ENCODE peak calls at places on chromosomes 12 and 14, in four cellular contexts. Y is heart left ventricle, G is right lobe of liver, V is GM23338. T is an unnamed sample. For H3K27me3, the result is how much of the 10 kb centered on the place peaks cover.

GRCh38 chr14:68395585-68395984 is 397.3 kb downstream of the ZFP36L1 start:
- DNase-seq in Y (peak), G (no peak), V (no peak), T (no peak)

GRCh38 chr12:4518106-4518728 is 20.5 kb upstream of the RAD51AP1 start:
- DNase-seq in Y (no peak), G (no peak), V (no peak), T (no peak)

GRCh38 chr14:89912667-89913211 is 41.8 kb downstream of the EFCAB11 start:
- DNase-seq in Y (no peak), G (no peak), V (peak), T (no peak)

GRCh38 chr12:111597731-111598636 is 1.1 kb downstream of the ATXN2 start:
- DNase-seq in Y (peak), G (peak), V (peak), T (no peak)

GRCh38 chr14:85487215-85487614 is 42.7 kb upstream of the FLRT2 start:
- DNase-seq in Y (no peak), G (no peak), V (no peak), T (no peak)

GRCh38 chr14:25048170-25049126 is 1.5 kb downstream of the STXBP6 start:
- DNase-seq in Y (peak), G (no peak), V (peak), T (no peak)

GRCh38 chr12:108578264-108578663 is 15.9 kb downstream of the ISCU start:
- DNase-seq in Y (no peak), G (no peak), V (no peak), T (no peak)

GRCh38 chr12:90199008-90199407 is 490.4 kb upstream of the ATP2B1 start:
- DNase-seq in Y (no peak), G (no peak), V (no peak), T (no peak)

GRCh38 chr12:83250866-83251265 is 564.2 kb downstream of the TMTC2 start:
- DNase-seq in Y (no peak), G (no peak), V (no peak), T (no peak)

GRCh38 chr12:108618079-108618952 is 15.4 kb downstream of the SELPLG start:
- DNase-seq in Y (peak), G (peak), V (peak), T (no peak)

GRCh38 chr12:29225834-29226233 is 76.8 kb downstream of the FAR2 start:
- DNase-seq in Y (no peak), G (no peak), V (no peak), T (no peak)

GRCh38 chr14:49755378-49755777 is 12.6 kb upstream of the KLHDC2 start:
- DNase-seq in Y (no peak), G (no peak), V (no peak), T (no peak)

GRCh38 chr12:50986961-50987737 is 34.8 kb downstream of the HIGD1C start:
- DNase-seq in Y (no peak), G (peak), V (peak), T (no peak)

GRCh38 chr12:116559330-116560080 is at the start of gene MAP1LC3B2:
- DNase-seq in Y (peak), G (peak), V (peak), T (no peak)

GRCh38 chr12:18899678-18900317 is 161.9 kb downstream of the CAPZA3 start:
- DNase-seq in Y (no peak), G (no peak), V (no peak), T (no peak)

GRCh38 chr12:53929527-53929926 is 9.1 kb upstream of the HOXC13 start:
- DNase-seq in Y (no peak), G (no peak), V (no peak), T (no peak)

GRCh38 chr12:53930591-53931255 is 7.9 kb upstream of the HOXC13 start:
- DNase-seq in Y (no peak), G (no peak), V (peak), T (no peak)

GRCh38 chr12:53932915-53933314 is 5.7 kb upstream of the HOXC13 start:
- DNase-seq in Y (no peak), G (no peak), V (no peak), T (no peak)

GRCh38 chr12:53935562-53936341 is 2.9 kb upstream of the HOXC13 start:
- DNase-seq in Y (no peak), G (no peak), V (peak), T (no peak)

DNA sequence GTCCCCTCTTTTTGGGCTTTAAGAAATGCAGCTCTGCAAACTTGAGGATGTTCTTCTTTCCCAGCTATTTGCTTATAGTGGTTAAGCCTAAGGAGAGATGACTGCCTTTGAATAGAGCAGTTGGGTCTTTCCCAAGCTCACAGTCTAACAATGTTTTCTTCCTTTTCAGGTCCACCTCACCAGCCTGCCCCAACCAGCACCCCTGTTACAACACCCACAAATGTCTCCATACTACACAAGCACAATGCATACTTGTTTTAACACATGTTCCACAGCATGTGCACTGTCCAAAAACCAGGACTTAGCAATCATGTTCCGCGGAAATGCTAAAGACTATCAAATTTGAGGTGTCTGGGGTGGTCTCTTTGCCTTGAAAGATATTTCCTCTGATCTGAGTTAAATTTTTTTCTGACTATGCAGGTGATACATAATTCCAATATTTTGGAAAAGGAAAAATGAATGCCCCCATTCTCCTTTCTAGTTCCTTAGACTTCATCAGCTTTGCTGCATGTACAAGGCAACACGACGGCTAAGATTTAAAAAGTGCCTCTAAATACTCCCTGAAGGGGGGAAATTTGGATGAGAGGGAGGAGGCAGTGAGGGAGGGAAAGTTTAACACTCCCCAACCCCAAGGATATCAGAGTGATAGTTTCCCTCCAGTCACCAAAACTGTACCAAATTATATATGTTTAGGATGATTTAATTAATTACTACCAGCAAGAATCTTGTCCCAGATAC is 6.6 kb upstream of the HOXC13 start:
- DNase-seq in Y (no peak), G (no peak), V (no peak), T (no peak)
- H3K27me3 ChIP-seq in Y (half or more), G (under half), V (half or more), T (half or more)

DNA sequence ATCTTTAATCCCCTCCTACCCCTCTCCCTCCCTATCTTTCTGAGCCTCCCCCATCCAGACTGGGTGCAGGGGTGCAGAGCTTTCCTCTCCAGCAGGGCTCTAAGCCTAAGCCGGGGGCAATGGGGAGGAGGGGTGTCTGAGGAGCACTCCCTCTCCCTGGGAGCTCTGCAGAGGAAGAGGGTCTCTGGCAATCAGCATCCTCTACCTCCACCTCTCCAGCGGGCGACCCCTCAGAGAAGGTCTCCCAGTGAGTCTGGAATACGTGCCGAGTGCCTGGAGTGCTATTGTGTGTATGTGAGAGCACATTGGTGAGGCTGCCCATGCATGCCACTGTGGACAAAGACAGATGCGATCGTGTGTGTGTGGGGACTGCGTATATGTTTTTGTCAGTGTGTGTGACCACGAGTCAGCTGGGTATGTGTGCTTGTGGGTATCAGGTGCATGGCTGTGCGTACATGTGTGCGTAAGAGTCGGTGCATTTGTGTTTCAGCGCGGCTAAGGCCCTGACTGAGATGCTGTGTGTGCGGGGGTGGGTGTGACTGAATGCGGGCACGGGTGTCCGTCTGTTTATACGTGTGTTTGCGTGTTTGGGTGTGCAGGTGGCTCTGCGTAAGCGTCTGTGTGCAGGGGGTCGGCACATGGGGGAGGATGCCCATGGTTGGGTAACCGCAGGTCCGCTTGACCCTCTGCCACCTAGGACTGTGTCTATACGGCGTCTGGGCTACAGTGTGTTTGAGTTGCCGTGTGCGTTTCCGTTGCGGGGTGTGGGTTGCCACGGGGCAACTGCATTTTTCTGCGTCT is 905 bp upstream of the DLK1 start:
- DNase-seq in Y (no peak), G (no peak), V (no peak), T (no peak)
- H3K27me3 ChIP-seq in Y (half or more), G (under half), V (under half), T (under half)

GRCh38 chr12:122203968-122204828 is 689 bp downstream of the B3GNT4 start:
- DNase-seq in Y (no peak), G (no peak), V (peak), T (no peak)
- H3K27me3 ChIP-seq in Y (half or more), G (under half), V (under half), T (under half)

GRCh38 chr14:99187858-99188257 is 84.1 kb downstream of the BCL11B start:
- DNase-seq in Y (no peak), G (no peak), V (no peak), T (no peak)

GRCh38 chr14:99188721-99189120 is 83.3 kb downstream of the BCL11B start:
- DNase-seq in Y (no peak), G (no peak), V (peak), T (no peak)

GRCh38 chr14:99190696-99191662 is 81.0 kb downstream of the BCL11B start:
- DNase-seq in Y (no peak), G (no peak), V (peak), T (no peak)

GRCh38 chr14:99186956-99187690 is 84.9 kb downstream of the BCL11B start:
- DNase-seq in Y (no peak), G (no peak), V (no peak), T (no peak)

GRCh38 chr14:99189201-99189801 is 82.7 kb downstream of the BCL11B start:
- DNase-seq in Y (no peak), G (no peak), V (no peak), T (no peak)
- H3K27me3 ChIP-seq in Y (under half), G (under half), V (under half), T (under half)

GRCh38 chr14:99966436-99966835 is 98.8 kb upstream of the EVL start:
- DNase-seq in Y (no peak), G (no peak), V (no peak), T (no peak)
- H3K27me3 ChIP-seq in Y (under half), G (under half), V (under half), T (under half)

GRCh38 chr12:26125451-26126339 is 858 bp upstream of the BHLHE41 start:
- DNase-seq in Y (peak), G (peak), V (peak), T (peak)

GRCh38 chr12:26128180-26128579 is 3.3 kb upstream of the BHLHE41 start:
- DNase-seq in Y (no peak), G (no peak), V (no peak), T (no peak)

GRCh38 chr12:26124491-26125450 is at the start of gene BHLHE41:
- DNase-seq in Y (peak), G (peak), V (peak), T (peak)

GRCh38 chr12:26126340-26127284 is 1.8 kb upstream of the BHLHE41 start:
- DNase-seq in Y (peak), G (peak), V (peak), T (peak)

GRCh38 chr12:26127404-26127803 is 2.6 kb upstream of the BHLHE41 start:
- DNase-seq in Y (no peak), G (no peak), V (no peak), T (no peak)
- H3K27me3 ChIP-seq in Y (under half), G (under half), V (half or more), T (under half)

GRCh38 chr14:105195533-105196227 is 14.6 kb upstream of the NUDT14 start:
- DNase-seq in Y (no peak), G (no peak), V (no peak), T (no peak)

GRCh38 chr14:105196228-105196960 is 15.3 kb upstream of the NUDT14 start:
- DNase-seq in Y (peak), G (no peak), V (peak), T (no peak)

GRCh38 chr14:105193916-105194782 is 13.0 kb upstream of the NUDT14 start:
- DNase-seq in Y (no peak), G (no peak), V (no peak), T (no peak)

GRCh38 chr14:105192866-105193731 is 12.0 kb upstream of the NUDT14 start:
- DNase-seq in Y (peak), G (no peak), V (no peak), T (no peak)

GRCh38 chr14:105195051-105195450 is 13.9 kb upstream of the NUDT14 start:
- DNase-seq in Y (no peak), G (no peak), V (no peak), T (no peak)
- H3K27me3 ChIP-seq in Y (under half), G (under half), V (under half), T (half or more)

GRCh38 chr14:56798447-56799326 is 11.6 kb downstream of the OTX2 start:
- DNase-seq in Y (no peak), G (no peak), V (peak), T (peak)

GRCh38 chr14:56797569-56798446 is 12.5 kb downstream of the OTX2 start:
- DNase-seq in Y (no peak), G (no peak), V (peak), T (peak)

GRCh38 chr14:56797003-56797568 is 13.2 kb downstream of the OTX2 start:
- DNase-seq in Y (no peak), G (no peak), V (peak), T (no peak)

GRCh38 chr14:56801920-56802319 is 8.4 kb downstream of the OTX2 start:
- DNase-seq in Y (no peak), G (no peak), V (no peak), T (no peak)

DNA sequence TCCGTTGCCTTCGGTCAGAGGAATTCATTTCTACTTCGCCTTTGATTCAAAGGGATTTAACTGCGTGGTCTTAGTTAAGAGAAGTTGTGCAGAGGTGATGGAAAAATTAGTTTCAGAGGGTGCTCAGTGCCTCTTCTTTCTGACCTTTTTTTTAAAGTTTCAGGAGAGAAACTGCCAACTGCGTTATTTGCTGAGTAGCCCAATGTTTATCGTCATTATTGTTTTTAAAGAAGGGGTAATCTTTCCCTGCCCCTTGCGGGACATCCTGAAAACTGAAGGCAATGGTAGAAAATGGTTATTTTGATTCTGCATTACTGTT is 11.0 kb downstream of the OTX2 start:
- DNase-seq in Y (no peak), G (no peak), V (no peak), T (no peak)
- H3K27me3 ChIP-seq in Y (half or more), G (under half), V (half or more), T (half or more)

DNA sequence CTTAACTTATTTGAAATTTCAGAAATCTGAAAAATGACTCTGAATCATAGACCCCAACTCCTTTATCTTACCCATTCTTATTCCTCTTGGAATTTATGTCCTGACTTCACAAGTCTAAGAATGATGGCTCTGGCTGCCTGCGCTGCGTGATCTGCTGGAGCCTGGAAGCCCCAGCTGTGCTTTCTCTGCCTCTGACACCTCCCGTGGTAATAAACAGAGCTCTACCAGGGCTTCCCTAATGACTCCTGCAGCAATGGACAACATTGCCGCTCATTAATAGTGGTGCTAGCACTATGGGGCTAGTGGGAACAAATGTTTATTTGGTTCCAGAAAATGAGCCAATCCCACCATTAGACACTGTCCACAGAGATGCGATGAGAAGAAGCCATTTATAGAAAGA is 8.8 kb upstream of the DCAF4 start:
- DNase-seq in Y (no peak), G (no peak), V (no peak), T (no peak)
- H3K27me3 ChIP-seq in Y (under half), G (under half), V (under half), T (under half)

GRCh38 chr12:3421191-3421590 is 69.8 kb upstream of the PRMT8 start:
- DNase-seq in Y (no peak), G (no peak), V (peak), T (no peak)

GRCh38 chr12:3418609-3419469 is 72.2 kb upstream of the PRMT8 start:
- DNase-seq in Y (no peak), G (no peak), V (no peak), T (no peak)

GRCh38 chr12:3419538-3419937 is 71.5 kb upstream of the PRMT8 start:
- DNase-seq in Y (no peak), G (no peak), V (no peak), T (no peak)

GRCh38 chr12:3421599-3421998 is 69.4 kb upstream of the PRMT8 start:
- DNase-seq in Y (no peak), G (no peak), V (peak), T (no peak)

GRCh38 chr12:3420693-3421092 is 70.3 kb upstream of the PRMT8 start:
- DNase-seq in Y (no peak), G (no peak), V (peak), T (no peak)
- H3K27me3 ChIP-seq in Y (under half), G (under half), V (under half), T (under half)

T was measured in esophagus muscularis mucosa.